ENCODE peak calls at places on chromosomes 16 and 17, in ten cellular contexts. W is prostate gland, Z is HCT116, O is uterus, D is Peyer's patch, R is A549, E is H1, X is adrenal gland, P is heart left ventricle, A is IMR-90. K is an unnamed sample. For H3K4me1, the result is how much of the 10 kb centered on the place peaks cover.

GRCh38 chr16:7161886-7162285 is 170.8 kb upstream of the RBFOX1 start:
- DNase-seq in W (no peak), Z (no peak), O (no peak), D (no peak), R (no peak), E (no peak), X (no peak), P (no peak), A (no peak), K (no peak)

GRCh38 chr16:19116711-19117449 is 3.1 kb downstream of the ITPRIPL2 start:
- DNase-seq in W (no peak), Z (no peak), O (no peak), D (no peak), R (no peak), E (no peak), X (no peak), P (no peak), A (peak), K (no peak)

GRCh38 chr16:66026211-66026610 is 340.3 kb upstream of the CDH5 start:
- DNase-seq in W (peak), Z (no peak), O (no peak), D (peak), R (peak), E (peak), X (no peak), P (no peak), A (no peak), K (no peak)

GRCh38 chr16:17367034-17367433 is 103.7 kb downstream of the XYLT1 start:
- DNase-seq in W (no peak), Z (no peak), O (no peak), D (peak), R (no peak), E (no peak), X (no peak), P (no peak), A (no peak), K (no peak)

GRCh38 chr17:67156269-67157199 is 88.5 kb downstream of the HELZ start:
- DNase-seq in W (no peak), Z (no peak), O (no peak), D (no peak), R (no peak), E (no peak), X (no peak), P (no peak), A (peak), K (no peak)

GRCh38 chr16:8866118-8866883 is 2.5 kb downstream of the CARHSP1 start:
- DNase-seq in W (peak), Z (no peak), O (peak), D (no peak), R (no peak), E (peak), X (peak), P (peak), A (no peak), K (peak)

GRCh38 chr16:88383401-88384221 is 852 bp downstream of the ZNF469 start:
- DNase-seq in W (no peak), Z (peak), O (peak), D (no peak), R (peak), E (no peak), X (peak), P (peak), A (peak), K (no peak)

GRCh38 chr17:4201231-4201630 is 58.2 kb downstream of the CYB5D2 start:
- DNase-seq in W (no peak), Z (no peak), O (no peak), D (no peak), R (no peak), E (no peak), X (no peak), P (no peak), A (peak), K (no peak)

GRCh38 chr17:39264119-39264518 is 38.4 kb upstream of the STAC2 start:
- DNase-seq in W (no peak), Z (no peak), O (no peak), D (no peak), R (no peak), E (no peak), X (no peak), P (peak), A (no peak), K (no peak)

GRCh38 chr16:67444259-67445125 is 13.6 kb downstream of the HSD11B2 start:
- DNase-seq in W (no peak), Z (no peak), O (no peak), D (no peak), R (no peak), E (no peak), X (no peak), P (no peak), A (no peak), K (no peak)

GRCh38 chr17:20896153-20896649 is 146.6 kb downstream of the USP22 start:
- DNase-seq in W (no peak), Z (no peak), O (peak), D (no peak), R (peak), E (no peak), X (peak), P (no peak), A (peak), K (no peak)

GRCh38 chr17:47414612-47415011 is 90.9 kb downstream of the EFCAB13 start:
- DNase-seq in W (no peak), Z (no peak), O (no peak), D (no peak), R (no peak), E (no peak), X (no peak), P (no peak), A (no peak), K (no peak)

GRCh38 chr16:71883193-71883848 is 661 bp downstream of the ZNF821 start:
- DNase-seq in W (peak), Z (no peak), O (peak), D (peak), R (peak), E (no peak), X (peak), P (peak), A (peak), K (no peak)

DNA sequence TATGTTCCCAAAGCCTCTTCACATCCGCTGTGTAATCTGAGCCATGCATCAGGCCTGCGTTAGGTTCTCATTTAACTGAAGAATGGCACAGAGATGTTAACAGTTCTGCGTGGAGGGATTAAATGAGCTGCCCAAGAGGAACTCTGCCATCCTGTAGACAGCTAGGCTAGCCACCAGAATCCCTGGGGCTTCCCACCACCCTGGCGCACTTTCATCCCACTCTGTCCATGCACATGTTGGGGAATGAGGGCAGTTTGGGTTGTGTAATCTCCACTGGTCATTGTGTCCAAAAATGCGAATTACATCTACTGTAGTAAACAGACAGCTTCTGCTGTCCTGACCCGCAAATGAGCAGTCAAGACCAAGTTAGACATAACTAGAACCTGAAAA is 1.0 kb upstream of the GLG1 start:
- DNase-seq in W (no peak), Z (no peak), O (no peak), D (no peak), R (no peak), E (no peak), X (no peak), P (no peak), A (peak), K (no peak)
- H3K27ac ChIP-seq in W (no peak), Z (no peak), O (peak), D (peak), R (peak), E (no peak), X (no peak), P (no peak), A (peak), K (peak)

GRCh38 chr17:82231562-82232321 is 2.9 kb downstream of the SLC16A3 start:
- DNase-seq in W (peak), Z (no peak), O (peak), D (peak), R (peak), E (no peak), X (no peak), P (peak), A (peak), K (peak)
- H3K4me1 ChIP-seq in W (under half), Z (half or more), O (under half), D (half or more), R (half or more), E (under half), X (under half), P (under half), A (under half), K (under half)

GRCh38 chr17:50372222-50372621 is 762 bp downstream of the MRPL27 start:
- DNase-seq in W (no peak), Z (no peak), O (no peak), D (no peak), R (no peak), E (no peak), X (no peak), P (no peak), A (no peak), K (no peak)

GRCh38 chr17:50373705-50374104 is 676 bp downstream of the EME1 start:
- DNase-seq in W (no peak), Z (no peak), O (no peak), D (no peak), R (no peak), E (no peak), X (no peak), P (no peak), A (no peak), K (no peak)

GRCh38 chr17:50370052-50370451 is 2.9 kb downstream of the MRPL27 start:
- DNase-seq in W (no peak), Z (no peak), O (no peak), D (no peak), R (no peak), E (no peak), X (no peak), P (no peak), A (no peak), K (no peak)

GRCh38 chr17:50371526-50371925 is 1.5 kb downstream of the MRPL27 start:
- DNase-seq in W (no peak), Z (no peak), O (no peak), D (no peak), R (no peak), E (no peak), X (no peak), P (no peak), A (no peak), K (no peak)

GRCh38 chr17:50372708-50373556 is at the start of the genes EME1 and MRPL27:
- DNase-seq in W (peak), Z (peak), O (peak), D (peak), R (peak), E (peak), X (peak), P (peak), A (peak), K (peak)
- TF ChIP-seq POLR2A in W (peak), Z (peak), O (no peak), D (peak), R (peak), E (peak), X (peak), P (no peak), A (peak), K (no peak)

DNA sequence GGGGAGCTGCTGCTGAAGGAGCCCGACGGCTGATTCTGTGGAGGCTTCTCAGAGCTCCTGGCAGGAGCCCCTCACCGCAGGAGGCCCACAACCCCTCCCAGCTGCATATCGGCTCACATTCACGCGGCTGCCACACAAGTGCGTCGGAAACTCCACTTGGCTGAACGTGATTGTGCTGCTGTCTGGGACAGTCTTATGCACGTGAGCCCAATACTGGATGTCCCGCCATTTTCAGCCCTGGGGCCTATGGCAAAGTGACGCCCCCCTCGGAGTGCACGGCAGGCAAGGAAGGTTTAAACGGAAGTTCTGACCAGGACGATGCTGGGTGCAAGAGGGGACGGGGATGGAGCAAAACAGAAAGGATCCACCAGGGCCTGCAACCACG is 8.8 kb upstream of the PITPNA start:
- DNase-seq in W (no peak), Z (no peak), O (no peak), D (no peak), R (no peak), E (no peak), X (no peak), P (no peak), A (no peak), K (no peak)
- H3K27ac ChIP-seq in W (no peak), Z (no peak), O (no peak), D (no peak), R (no peak), E (no peak), X (no peak), P (no peak), A (no peak), K (no peak)

DNA sequence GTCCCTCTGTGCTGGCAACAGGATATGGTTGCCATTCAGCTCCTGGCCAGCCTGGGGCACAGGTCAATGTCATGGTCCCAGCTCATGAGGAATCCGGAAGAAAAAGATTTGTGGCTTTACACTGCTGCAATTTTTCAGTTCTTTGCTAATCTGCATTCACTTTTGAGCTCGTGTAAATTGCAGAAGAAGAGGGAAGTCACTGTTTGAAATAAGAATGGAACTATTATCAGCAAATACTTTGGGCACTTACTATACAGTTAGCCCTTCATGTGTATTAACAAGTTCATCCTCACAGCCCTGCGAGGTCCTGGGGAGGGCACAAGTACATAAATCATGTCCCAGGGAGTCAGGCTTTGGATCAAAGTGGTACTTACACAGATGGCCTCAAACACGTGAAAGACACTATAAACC is 14.1 kb downstream of the SLC47A2 start:
- DNase-seq in W (no peak), Z (no peak), O (no peak), D (no peak), R (no peak), E (no peak), X (no peak), P (no peak), A (no peak), K (no peak)
- H3K4me1 ChIP-seq in W (under half), Z (under half), O (under half), D (under half), R (under half), E (under half), X (under half), P (under half), A (under half), K (under half)